ENCODE peak calls at places on chromosome 6, in six cellular contexts. W is heart left ventricle, T is IMR-90, U is ovary, Q is suprapubic skin, E is body of pancreas. I is an unnamed sample.
A peak's percentile ranks its signal among the peaks of the same experiment; 100 is the strongest.

GRCh38 chr6:90493332-90493731 is 93.5 kb downstream of the MAP3K7 start:
- DNase-seq in W (no peak), T (peak; percentile 54), U (no peak), Q (no peak), E (no peak), I (no peak)

GRCh38 chr6:154974485-154975149 is 20.5 kb upstream of the TIAM2 start:
- DNase-seq in W (no peak), T (no peak), U (no peak), Q (no peak), E (no peak), I (no peak)

GRCh38 chr6:14549319-14549770 is 431.8 kb downstream of the CD83 start:
- DNase-seq in W (no peak), T (no peak), U (no peak), Q (no peak), E (peak; percentile 13), I (no peak)

GRCh38 chr6:89941031-89941775 is 46.9 kb downstream of the GJA10 start:
- DNase-seq in W (no peak), T (no peak), U (peak; percentile 33), Q (no peak), E (peak; percentile 77), I (no peak)

GRCh38 chr6:14178083-14178445 is 60.5 kb downstream of the CD83 start:
- DNase-seq in W (no peak), T (no peak), U (no peak), Q (no peak), E (no peak), I (no peak)

GRCh38 chr6:12749531-12750379 is 33.2 kb downstream of the PHACTR1 start:
- DNase-seq in W (no peak), T (no peak), U (no peak), Q (no peak), E (no peak), I (no peak)

GRCh38 chr6:2110504-2110903 is 134.9 kb downstream of the GMDS start:
- DNase-seq in W (no peak), T (peak; percentile 6), U (no peak), Q (no peak), E (no peak), I (no peak)

GRCh38 chr6:148737806-148738205 is 9.0 kb upstream of the UST start:
- DNase-seq in W (no peak), T (no peak), U (peak; percentile 31), Q (no peak), E (no peak), I (no peak)

GRCh38 chr6:109595998-109596397 is 95.0 kb downstream of the AK9 start:
- DNase-seq in W (no peak), T (peak; percentile 57), U (no peak), Q (no peak), E (peak; percentile 2), I (no peak)

GRCh38 chr6:70312165-70312564 is 9.3 kb upstream of the COL9A1 start:
- DNase-seq in W (no peak), T (peak; percentile 78), U (no peak), Q (no peak), E (no peak), I (no peak)

GRCh38 chr6:119463081-119463626 is 113.6 kb upstream of the MAN1A1 start:
- DNase-seq in W (no peak), T (no peak), U (no peak), Q (no peak), E (no peak), I (no peak)

GRCh38 chr6:13272131-13273046 is 55.9 kb downstream of the TBC1D7 start:
- DNase-seq in W (no peak), T (no peak), U (no peak), Q (peak; percentile 75), E (peak; percentile 70), I (no peak)

GRCh38 chr6:17790486-17790885 is 83.8 kb upstream of the NUP153 start:
- DNase-seq in W (no peak), T (no peak), U (no peak), Q (no peak), E (no peak), I (no peak)

GRCh38 chr6:116169880-116170279 is 43.9 kb upstream of the COL10A1 start:
- DNase-seq in W (no peak), T (no peak), U (no peak), Q (no peak), E (no peak), I (no peak)

GRCh38 chr6:131629656-131630055 is 1.6 kb upstream of the MED23 start:
- DNase-seq in W (no peak), T (no peak), U (no peak), Q (no peak), E (no peak), I (no peak)

GRCh38 chr6:131628726-131629125 is 684 bp upstream of the MED23 start:
- DNase-seq in W (no peak), T (no peak), U (no peak), Q (no peak), E (no peak), I (no peak)

GRCh38 chr6:131631625-131632284 is 3.7 kb upstream of the MED23 start:
- DNase-seq in W (no peak), T (no peak), U (no peak), Q (no peak), E (no peak), I (no peak)

DNA sequence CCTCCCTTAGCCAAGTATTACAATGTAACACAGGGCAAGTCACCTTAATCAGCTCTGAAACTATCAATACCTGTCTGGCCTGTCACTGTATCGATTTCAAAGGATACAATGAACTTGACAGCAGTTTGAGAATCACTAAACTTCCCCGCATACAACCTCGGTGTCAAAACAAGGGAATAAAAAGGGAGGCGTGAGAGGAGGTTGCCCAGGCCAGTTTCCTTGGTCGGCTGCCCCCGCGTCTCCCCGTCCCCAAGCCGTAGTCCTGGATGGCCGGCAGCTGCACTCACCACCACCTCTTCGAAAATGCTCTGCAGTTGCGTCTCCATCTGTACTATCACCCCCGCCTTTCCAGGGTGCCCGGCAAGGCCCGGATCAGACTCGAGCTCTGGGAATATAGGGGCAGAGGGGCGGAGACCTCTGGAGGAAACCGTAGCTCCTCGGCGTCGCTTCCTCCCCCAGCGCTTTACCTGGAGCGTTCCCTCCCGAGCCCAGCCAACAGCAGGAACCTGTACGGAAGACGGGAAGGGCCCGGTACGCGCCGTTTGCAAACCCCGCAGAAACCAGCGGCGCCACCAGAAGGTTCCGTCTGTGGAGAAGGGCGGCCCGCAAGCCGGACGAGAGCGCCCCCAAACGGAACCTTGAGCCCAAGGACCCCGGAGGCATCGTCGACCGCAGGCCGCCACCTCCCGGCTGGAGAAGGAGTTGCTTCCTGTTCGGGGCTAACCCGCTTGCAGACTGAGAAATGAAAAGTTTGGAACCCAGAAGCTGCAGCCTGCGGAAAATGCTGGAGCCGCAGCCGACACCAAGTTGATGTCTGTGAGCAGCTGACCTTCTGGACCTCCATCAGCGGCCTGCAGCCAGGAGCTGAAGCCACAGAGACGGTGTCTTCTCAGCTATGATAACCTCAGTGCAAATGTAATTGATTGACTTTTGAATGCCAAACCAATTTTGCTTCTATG is at the start of gene MED23:
- DNase-seq in W (peak; percentile 96), T (peak; percentile 92), U (peak; percentile 92), Q (peak; percentile 96), E (peak; percentile 97), I (peak; percentile 55)
- TF ChIP-seq POLR2A in W (no peak), T (peak; percentile 70), U (peak; percentile 57), Q (no peak), E (peak; percentile 85), I (peak; percentile 83)

DNA sequence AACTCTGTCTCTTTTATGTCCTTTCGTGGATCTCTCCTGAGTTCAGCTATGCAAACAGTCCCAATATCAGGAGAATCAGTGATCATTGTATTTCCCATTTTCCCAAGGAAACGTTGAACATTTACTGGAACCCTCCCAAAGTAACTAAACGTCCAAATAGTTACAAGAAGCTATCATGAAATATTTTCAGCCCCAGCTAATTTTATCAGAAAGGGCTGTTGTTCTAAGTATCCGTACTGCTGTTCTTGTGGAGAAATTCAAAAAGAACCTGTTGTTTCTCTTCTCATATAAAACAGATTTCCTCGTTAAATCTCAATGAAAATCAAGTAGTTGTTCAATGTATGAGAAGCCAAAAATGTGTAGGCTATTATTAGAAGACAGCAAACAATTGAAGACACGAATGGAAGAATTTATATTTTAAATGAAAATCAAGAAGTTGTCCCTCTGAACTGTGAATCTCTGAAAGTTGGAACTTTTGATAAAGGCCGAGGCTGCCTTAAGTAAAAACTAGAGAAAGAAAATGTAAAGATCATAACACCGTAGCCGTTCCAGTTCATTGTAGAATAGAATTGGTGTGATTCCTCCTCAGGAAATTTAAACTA is 107.6 kb downstream of the HFE start:
- DNase-seq in W (no peak), T (peak; percentile 32), U (no peak), Q (no peak), E (no peak), I (no peak)
- TF ChIP-seq POLR2A in W (no peak), T (peak; percentile 12), U (no peak), Q (no peak), E (peak; percentile 25), I (no peak)

GRCh38 chr6:37514840-37515239 is 15.1 kb upstream of the CCDC167 start:
- DNase-seq in W (no peak), T (no peak), U (no peak), Q (no peak), E (no peak), I (no peak)

GRCh38 chr6:37517411-37517812 is 17.7 kb upstream of the CCDC167 start:
- DNase-seq in W (no peak), T (no peak), U (no peak), Q (no peak), E (peak; percentile 13), I (no peak)

GRCh38 chr6:37516920-37517405 is 17.3 kb upstream of the CCDC167 start:
- DNase-seq in W (no peak), T (no peak), U (no peak), Q (no peak), E (no peak), I (no peak)

GRCh38 chr6:37515712-37516075 is 16.0 kb upstream of the CCDC167 start:
- DNase-seq in W (no peak), T (no peak), U (no peak), Q (no peak), E (no peak), I (no peak)

DNA sequence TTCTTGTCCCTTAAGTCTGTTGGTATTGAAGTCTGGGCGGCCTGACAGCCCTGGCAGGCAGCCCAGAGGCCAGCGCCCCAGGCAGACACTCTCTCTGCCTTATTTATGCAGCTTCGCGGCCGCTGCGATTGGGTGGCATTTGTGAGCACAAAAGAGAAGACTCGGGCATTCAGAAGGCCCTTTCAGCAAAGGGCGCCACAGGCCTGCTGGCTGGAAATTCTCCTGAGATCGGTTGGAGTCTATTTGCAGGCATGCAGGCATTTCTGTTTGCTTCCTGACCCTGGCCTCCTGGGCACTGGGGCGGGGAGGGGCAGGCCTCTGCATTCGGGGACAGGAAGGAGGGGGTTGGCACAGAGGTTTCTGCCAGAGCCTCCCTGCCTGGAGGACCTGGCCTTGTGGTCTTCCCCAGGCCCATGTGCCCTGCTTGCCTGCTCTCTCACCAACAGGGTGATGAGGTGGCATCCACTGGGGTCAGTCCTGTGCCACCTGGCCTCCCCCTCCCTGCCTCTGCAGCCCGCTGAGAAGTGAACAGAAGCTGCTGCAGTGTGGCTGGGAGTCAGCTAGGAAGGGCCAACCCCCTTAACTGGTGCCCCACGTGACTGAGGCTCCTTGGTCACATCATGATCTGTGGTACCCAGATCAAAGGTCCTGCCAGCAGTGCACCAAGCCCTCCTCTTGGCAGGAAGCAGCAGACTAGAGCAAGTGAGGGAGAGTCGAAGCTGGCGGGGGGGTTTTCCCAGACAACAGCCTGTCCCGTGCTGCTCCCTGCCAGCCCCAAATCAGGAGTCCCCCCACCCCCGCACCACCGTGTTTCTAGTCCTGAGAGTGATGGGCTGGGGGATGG is 16.6 kb upstream of the CCDC167 start:
- DNase-seq in W (no peak), T (no peak), U (no peak), Q (no peak), E (peak; percentile 39), I (peak; percentile 54)
- TF ChIP-seq POLR2A in W (no peak), T (no peak), U (no peak), Q (no peak), E (no peak), I (no peak)

GRCh38 chr6:27472182-27472616 is 706 bp downstream of the ZNF184 start:
- DNase-seq in W (no peak), T (peak; percentile 87), U (peak; percentile 69), Q (no peak), E (peak; percentile 66), I (peak; percentile 19)
- TF ChIP-seq POLR2A in W (no peak), T (no peak), U (no peak), Q (no peak), E (no peak), I (no peak)

I was measured in GM12891.